ENCODE peak calls at places on chromosomes 13 and 19, in eight cellular contexts. S is lower leg skin; T is neural progenitor cell; A is stimulated activated CD4-positive, alpha-beta T cell treated with anti-CD3 and anti-CD28 coated beads, TNF-alpha, amount 100 ng/mL, for 4 hours; E is natural killer cell treated with Interleukin-12 subunit alpha and Interleukin-12 subunit beta and Interleukin-15 and Interleukin-18, amount 100 ng/mL, for 72 hours; G is upper lobe of right lung; N is WERI-Rb-1; K is RPMI7951. H is an unnamed sample.

GRCh38 chr13:71217827-71218226 is 649.2 kb downstream of the DACH1 start:
- DNase-seq in S (no peak), T (no peak), A (no peak), E (no peak), G (peak), N (no peak), K (no peak), H (no peak)

GRCh38 chr19:31066385-31066784 is 282.9 kb downstream of the TSHZ3 start:
- DNase-seq in S (no peak), T (no peak), A (no peak), E (no peak), G (no peak), N (no peak), K (peak), H (peak)

GRCh38 chr19:18417250-18418033 is 1.8 kb upstream of the SSBP4 start:
- DNase-seq in S (peak), T (peak), A (no peak), E (peak), G (peak), N (peak), K (peak), H (peak)

GRCh38 chr13:33279898-33280549 is 5.5 kb downstream of the STARD13 start:
- DNase-seq in S (no peak), T (no peak), A (no peak), E (no peak), G (no peak), N (no peak), K (peak), H (peak)

GRCh38 chr13:112690242-112690943 is 555 bp downstream of the ATP11A start:
- DNase-seq in S (peak), T (peak), A (no peak), E (no peak), G (peak), N (peak), K (peak), H (no peak)

GRCh38 chr13:48585456-48585840 is 52.6 kb upstream of the RCBTB2 start:
- DNase-seq in S (no peak), T (peak), A (no peak), E (no peak), G (no peak), N (no peak), K (peak), H (peak)

GRCh38 chr13:74657765-74658164 is 523.6 kb upstream of the KLF12 start:
- DNase-seq in S (no peak), T (no peak), A (no peak), E (no peak), G (no peak), N (no peak), K (no peak), H (no peak)

GRCh38 chr13:63501702-63502101 is 2086.1 kb upstream of the PCDH20 start:
- DNase-seq in S (no peak), T (no peak), A (no peak), E (no peak), G (no peak), N (no peak), K (no peak), H (no peak)

H was measured in H4.